ENCODE peak calls at places on chromosomes 2 and 18, in seven cellular contexts. C is fibroblast of mammary gland; G is HFFc6; U is GM23338; E is A549; I is HCT116; T is CD4-positive, alpha-beta T cell. D is an unnamed sample.

GRCh38 chr2:38517284-38517683 is 85.4 kb downstream of the HNRNPLL start:
- DNase-seq in C (no peak), G (no peak), U (no peak), E (no peak), I (no peak), T (no peak), D (no peak)

GRCh38 chr2:108980076-108980475 is 8.9 kb downstream of the EDAR start:
- DNase-seq in C (no peak), G (no peak), U (no peak), E (no peak), I (no peak), T (no peak), D (no peak)

GRCh38 chr2:200740907-200741306 is 70.8 kb upstream of the BZW1 start:
- DNase-seq in C (no peak), G (no peak), U (no peak), E (no peak), I (no peak), T (no peak), D (no peak)

GRCh38 chr18:9661564-9661963 is 46.5 kb upstream of the RAB31 start:
- DNase-seq in C (peak), G (peak), U (peak), E (peak), I (no peak), T (no peak), D (no peak)

GRCh38 chr18:72995558-72995957 is 127.8 kb upstream of the NETO1 start:
- DNase-seq in C (no peak), G (no peak), U (no peak), E (no peak), I (no peak), T (no peak), D (no peak)

GRCh38 chr2:36376319-36376765 is 20.8 kb downstream of the CRIM1 start:
- DNase-seq in C (no peak), G (no peak), U (peak), E (peak), I (no peak), T (no peak), D (no peak)

GRCh38 chr2:128776461-128776971 is 457.8 kb upstream of the HS6ST1 start:
- DNase-seq in C (no peak), G (no peak), U (no peak), E (no peak), I (no peak), T (no peak), D (no peak)

GRCh38 chr18:59008302-59008974 is 131.2 kb upstream of the SEC11C start:
- DNase-seq in C (peak), G (peak), U (peak), E (peak), I (peak), T (no peak), D (no peak)

GRCh38 chr2:26951246-26951645 is 19.2 kb upstream of the MAPRE3 start:
- DNase-seq in C (no peak), G (no peak), U (no peak), E (no peak), I (no peak), T (no peak), D (no peak)

GRCh38 chr2:237714690-237715458 is 83.7 kb upstream of the RBM44 start:
- DNase-seq in C (no peak), G (no peak), U (peak), E (no peak), I (no peak), T (no peak), D (no peak)

GRCh38 chr18:2906522-2907458 is 60.0 kb downstream of the EMILIN2 start:
- DNase-seq in C (no peak), G (no peak), U (peak), E (peak), I (no peak), T (peak), D (peak)

GRCh38 chr2:86087936-86088850 is 17.5 kb downstream of the POLR1A start:
- DNase-seq in C (no peak), G (no peak), U (peak), E (no peak), I (no peak), T (no peak), D (no peak)
- TF ChIP-seq CTCF in C (peak), G (peak), U (peak), E (peak), I (peak), T (no peak), D (peak)

GRCh38 chr2:239822146-239822945 is 202.8 kb downstream of the NDUFA10 start:
- DNase-seq in C (no peak), G (no peak), U (no peak), E (no peak), I (no peak), T (no peak), D (no peak)

GRCh38 chr2:239824866-239825704 is 200.1 kb downstream of the NDUFA10 start:
- DNase-seq in C (no peak), G (no peak), U (peak), E (no peak), I (no peak), T (no peak), D (no peak)

GRCh38 chr2:239825705-239825979 is 199.5 kb downstream of the NDUFA10 start:
- DNase-seq in C (no peak), G (no peak), U (no peak), E (no peak), I (no peak), T (no peak), D (no peak)

GRCh38 chr2:239826376-239826775 is 198.8 kb downstream of the NDUFA10 start:
- DNase-seq in C (no peak), G (no peak), U (no peak), E (no peak), I (no peak), T (no peak), D (no peak)

GRCh38 chr2:239824051-239824694 is 201.0 kb downstream of the NDUFA10 start:
- DNase-seq in C (peak), G (no peak), U (peak), E (peak), I (peak), T (no peak), D (no peak)
- TF ChIP-seq CTCF in C (no peak), G (peak), U (peak), E (peak), I (peak), T (no peak), D (no peak)

GRCh38 chr2:182345384-182345783 is 81.5 kb downstream of the PDE1A start:
- DNase-seq in C (no peak), G (no peak), U (no peak), E (no peak), I (no peak), T (no peak), D (no peak)
- TF ChIP-seq CTCF in C (no peak), G (no peak), U (no peak), E (no peak), I (no peak), T (no peak), D (no peak)

GRCh38 chr18:23711421-23711820 is 22.2 kb downstream of the LAMA3 start:
- DNase-seq in C (no peak), G (no peak), U (no peak), E (no peak), I (no peak), T (no peak), D (no peak)

GRCh38 chr18:23710946-23711345 is 21.7 kb downstream of the LAMA3 start:
- DNase-seq in C (no peak), G (no peak), U (no peak), E (no peak), I (no peak), T (no peak), D (no peak)

GRCh38 chr18:23712445-23712844 is 23.2 kb downstream of the LAMA3 start:
- DNase-seq in C (no peak), G (no peak), U (no peak), E (no peak), I (no peak), T (no peak), D (no peak)

GRCh38 chr18:23706971-23707640 is 17.9 kb downstream of the LAMA3 start:
- DNase-seq in C (no peak), G (no peak), U (no peak), E (no peak), I (no peak), T (no peak), D (no peak)

DNA sequence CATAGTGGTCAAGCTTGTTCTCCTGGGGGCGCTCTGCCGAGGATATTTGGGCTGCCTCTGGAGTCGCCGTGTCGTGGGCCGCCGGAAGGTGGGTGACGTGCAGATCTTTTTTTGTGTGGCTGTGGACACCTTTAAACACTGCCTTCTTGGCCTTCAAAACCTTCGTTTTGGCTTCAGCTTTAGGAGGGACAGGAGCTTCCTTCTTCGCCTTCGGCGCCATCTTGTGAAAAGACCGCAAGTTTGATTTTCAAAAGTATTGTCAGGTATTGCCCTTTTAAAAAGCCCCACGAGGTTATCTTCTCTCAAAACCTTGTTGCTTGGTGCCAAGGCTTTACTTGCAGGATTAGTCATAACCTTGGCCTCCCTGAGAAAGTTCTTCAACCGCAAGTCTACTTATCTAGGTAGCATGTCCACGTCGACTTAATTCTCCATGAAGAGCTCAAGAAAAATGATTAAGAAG is 20.8 kb downstream of the LAMA3 start:
- DNase-seq in C (peak), G (no peak), U (peak), E (peak), I (peak), T (no peak), D (no peak)
- TF ChIP-seq CTCF in C (no peak), G (no peak), U (peak), E (no peak), I (no peak), T (no peak), D (no peak)

GRCh38 chr2:121696410-121696930 is 40.2 kb downstream of the NIFK start:
- DNase-seq in C (no peak), G (no peak), U (peak), E (no peak), I (no peak), T (no peak), D (no peak)
- TF ChIP-seq CTCF in C (no peak), G (no peak), U (peak), E (no peak), I (no peak), T (no peak), D (no peak)

GRCh38 chr2:223952280-223952968 is 4.8 kb upstream of the MRPL44 start:
- DNase-seq in C (no peak), G (no peak), U (no peak), E (no peak), I (no peak), T (no peak), D (no peak)

GRCh38 chr2:223956267-223956666 is 996 bp upstream of the MRPL44 start:
- DNase-seq in C (no peak), G (no peak), U (no peak), E (no peak), I (no peak), T (no peak), D (no peak)

GRCh38 chr2:223959688-223960087 is 2.4 kb downstream of the MRPL44 start:
- DNase-seq in C (peak), G (no peak), U (no peak), E (no peak), I (no peak), T (no peak), D (no peak)

GRCh38 chr2:223954401-223954800 is 2.9 kb upstream of the MRPL44 start:
- DNase-seq in C (peak), G (peak), U (no peak), E (peak), I (no peak), T (no peak), D (no peak)

DNA sequence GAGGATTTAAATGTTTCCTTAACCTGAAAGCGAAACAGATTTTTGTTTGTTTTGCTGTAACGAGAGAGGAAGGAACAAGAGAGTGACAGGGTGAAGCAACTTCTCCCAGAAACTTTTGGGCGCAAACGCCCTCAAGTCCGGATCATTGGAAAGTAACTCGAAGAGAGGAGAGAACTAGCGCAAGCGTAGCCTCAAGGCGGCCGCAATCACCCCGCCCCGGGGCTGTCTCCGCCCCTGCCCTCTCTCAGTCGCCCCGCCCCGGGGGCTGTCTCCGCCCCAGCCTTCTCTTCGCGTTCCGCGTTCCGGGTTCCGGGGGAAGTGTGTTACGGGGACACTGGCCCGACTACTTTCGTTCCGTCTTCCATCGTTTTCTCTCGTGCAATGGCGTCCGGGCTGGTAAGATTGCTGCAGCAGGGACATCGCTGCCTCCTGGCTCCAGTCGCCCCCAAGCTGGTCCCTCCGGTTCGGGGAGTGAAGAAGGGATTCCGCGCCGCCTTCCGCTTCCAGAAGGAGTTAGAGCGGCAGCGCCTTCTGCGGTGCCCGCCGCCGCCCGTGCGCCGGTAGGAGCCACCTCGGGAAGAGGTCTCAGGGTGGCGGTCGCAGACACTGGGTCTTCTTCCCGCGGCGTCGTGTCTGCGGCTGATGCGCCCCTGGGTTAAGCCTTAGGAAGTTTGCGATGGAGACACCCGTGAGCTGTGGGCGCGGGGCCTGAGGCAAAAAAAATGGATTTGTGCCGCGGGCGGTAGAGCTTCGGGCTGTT is at the start of gene MRPL44:
- DNase-seq in C (peak), G (peak), U (peak), E (peak), I (peak), T (peak), D (peak)
- TF ChIP-seq CTCF in C (no peak), G (no peak), U (no peak), E (no peak), I (no peak), T (no peak), D (no peak)

DNA sequence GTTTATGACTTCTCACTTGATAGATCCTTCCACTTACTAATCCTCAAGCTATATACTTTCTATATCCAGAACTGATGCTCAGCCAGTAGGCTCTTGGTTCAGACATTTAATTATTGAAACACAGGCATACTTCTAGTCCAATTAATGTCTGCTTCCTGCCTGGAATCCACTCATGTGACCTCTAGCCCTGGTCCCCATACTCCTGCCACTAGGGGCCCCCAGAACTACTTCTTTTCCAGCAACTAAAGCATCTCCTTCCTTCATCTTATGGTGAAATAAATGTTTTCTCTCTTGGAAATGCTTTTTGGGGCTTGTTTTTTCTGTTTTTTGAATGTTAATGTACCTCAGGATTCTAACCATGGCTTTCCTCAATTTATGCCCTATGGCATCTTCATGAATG is 527.6 kb downstream of the SATB2 start:
- DNase-seq in C (no peak), G (no peak), U (peak), E (peak), I (no peak), T (no peak), D (no peak)
- TF ChIP-seq CTCF in C (peak), G (no peak), U (peak), E (no peak), I (no peak), T (no peak), D (no peak)

GRCh38 chr2:226795281-226796011 is 4.2 kb downstream of the IRS1 start:
- DNase-seq in C (peak), G (peak), U (no peak), E (no peak), I (no peak), T (no peak), D (no peak)
- TF ChIP-seq CTCF in C (peak), G (peak), U (peak), E (no peak), I (no peak), T (no peak), D (no peak)

GRCh38 chr2:20451346-20451745 is 4.5 kb downstream of the RHOB start:
- DNase-seq in C (peak), G (peak), U (no peak), E (no peak), I (no peak), T (no peak), D (no peak)

GRCh38 chr2:20453087-20453486 is 6.2 kb downstream of the RHOB start:
- DNase-seq in C (no peak), G (no peak), U (no peak), E (no peak), I (no peak), T (no peak), D (no peak)

GRCh38 chr2:20451761-20452499 is 5.1 kb downstream of the RHOB start:
- DNase-seq in C (no peak), G (no peak), U (no peak), E (no peak), I (no peak), T (no peak), D (no peak)

GRCh38 chr2:20454036-20454981 is 7.4 kb downstream of the RHOB start:
- DNase-seq in C (no peak), G (no peak), U (no peak), E (no peak), I (no peak), T (no peak), D (no peak)

GRCh38 chr2:20452551-20452950 is 5.7 kb downstream of the RHOB start:
- DNase-seq in C (peak), G (no peak), U (peak), E (peak), I (no peak), T (no peak), D (no peak)
- TF ChIP-seq CTCF in C (peak), G (peak), U (peak), E (no peak), I (peak), T (no peak), D (no peak)

GRCh38 chr18:62245699-62246098 is 58.6 kb downstream of the RELCH start:
- DNase-seq in C (no peak), G (no peak), U (peak), E (no peak), I (no peak), T (no peak), D (no peak)
- TF ChIP-seq CTCF in C (peak), G (peak), U (no peak), E (no peak), I (peak), T (no peak), D (no peak)

D was measured in GM13976.